ENCODE peak calls at places on chromosomes 5 and 9, in seven cellular contexts. O is left ventricle myocardium inferior, F is pancreas, J is sigmoid colon, I is coronary artery, A is mesendoderm, E is AG09309. X is an unnamed sample.
A peak's percentile ranks its signal among the peaks of the same experiment; 100 is the strongest.

GRCh38 chr5:36836831-36837230 is 39.7 kb upstream of the NIPBL start:
- DNase-seq in I (no peak), A (no peak), O (no peak), E (no peak), F (no peak), J (no peak), X (no peak)

GRCh38 chr9:98673681-98674080 is 35.1 kb downstream of the GABBR2 start:
- DNase-seq in F (no peak), A (no peak), O (no peak), I (no peak), E (no peak), J (no peak), X (no peak)

GRCh38 chr9:79264511-79265448 is 307.0 kb upstream of the TLE4 start:
- DNase-seq in J (no peak), F (no peak), E (peak; percentile 20), I (no peak), A (no peak), O (no peak), X (no peak)

GRCh38 chr9:98373622-98374021 is 118.2 kb upstream of the TBC1D2 start:
- DNase-seq in A (no peak), E (no peak), O (no peak), J (no peak), I (no peak), F (no peak), X (no peak)

GRCh38 chr5:39716532-39716971 is 291.8 kb upstream of the DAB2 start:
- DNase-seq in J (no peak), E (no peak), I (no peak), O (no peak), F (peak; percentile 68), A (peak; percentile 89), X (peak; percentile 76)

GRCh38 chr9:105073147-105073546 is 145.2 kb upstream of the ABCA1 start:
- DNase-seq in J (no peak), I (no peak), A (no peak), F (no peak), E (no peak), O (no peak), X (no peak)

GRCh38 chr5:82313016-82313415 is 34.9 kb upstream of the RPS23 start:
- DNase-seq in A (peak; percentile 83), J (no peak), E (no peak), O (no peak), I (no peak), F (no peak), X (peak; percentile 30)

GRCh38 chr5:98391921-98392625 is 381.4 kb upstream of the RGMB start:
- DNase-seq in J (no peak), E (no peak), A (no peak), O (no peak), I (no peak), F (no peak), X (no peak)

GRCh38 chr5:178371362-178372090 is 138.9 kb upstream of the PHYKPL start:
- DNase-seq in E (no peak), F (no peak), I (no peak), J (no peak), A (no peak), O (no peak), X (no peak)

GRCh38 chr9:27341545-27342294 is 44.8 kb upstream of the EQTN start:
- DNase-seq in F (no peak), J (no peak), O (no peak), I (no peak), E (no peak), A (no peak), X (no peak)

GRCh38 chr9:127132375-127132774 is 9.9 kb upstream of the ANGPTL2 start:
- DNase-seq in J (peak; percentile 63), O (no peak), E (no peak), A (no peak), I (peak; percentile 65), F (no peak), X (no peak)

GRCh38 chr5:175321927-175322532 is 122.0 kb downstream of the DRD1 start:
- DNase-seq in J (no peak), E (no peak), I (no peak), O (no peak), A (peak; percentile 84), F (peak; percentile 14), X (peak; percentile 92)

GRCh38 chr5:43017438-43017820 is 22.7 kb downstream of the ANXA2R start:
- DNase-seq in A (peak; percentile 67), J (no peak), I (no peak), F (no peak), O (no peak), E (no peak), X (peak; percentile 45)

GRCh38 chr5:77896338-77896737 is 120.2 kb upstream of the TBCA start:
- DNase-seq in A (no peak), E (no peak), F (no peak), O (no peak), I (no peak), J (no peak), X (no peak)

GRCh38 chr9:114588150-114588663 is 638 bp downstream of the ATP6V1G1 start:
- DNase-seq in A (no peak), F (no peak), O (no peak), J (no peak), E (no peak), I (no peak), X (peak; percentile 63)

GRCh38 chr9:112604790-112605189 is 113.1 kb downstream of the INIP start:
- DNase-seq in J (no peak), I (no peak), A (no peak), E (no peak), O (no peak), F (no peak), X (no peak)

GRCh38 chr9:90803860-90804593 is 2.4 kb downstream of the SYK start:
- DNase-seq in A (no peak), I (no peak), O (no peak), F (no peak), J (no peak), E (no peak), X (no peak)

GRCh38 chr9:90799271-90799860 is 2.3 kb upstream of the SYK start:
- DNase-seq in I (no peak), O (no peak), A (no peak), F (no peak), J (no peak), E (no peak), X (no peak)

GRCh38 chr9:90802534-90802933 is 915 bp downstream of the SYK start:
- DNase-seq in O (no peak), E (no peak), A (no peak), I (no peak), J (no peak), F (no peak), X (no peak)

GRCh38 chr9:90801175-90801506 is 478 bp upstream of the SYK start:
- DNase-seq in A (no peak), I (no peak), J (no peak), E (no peak), O (no peak), F (no peak), X (no peak)

DNA sequence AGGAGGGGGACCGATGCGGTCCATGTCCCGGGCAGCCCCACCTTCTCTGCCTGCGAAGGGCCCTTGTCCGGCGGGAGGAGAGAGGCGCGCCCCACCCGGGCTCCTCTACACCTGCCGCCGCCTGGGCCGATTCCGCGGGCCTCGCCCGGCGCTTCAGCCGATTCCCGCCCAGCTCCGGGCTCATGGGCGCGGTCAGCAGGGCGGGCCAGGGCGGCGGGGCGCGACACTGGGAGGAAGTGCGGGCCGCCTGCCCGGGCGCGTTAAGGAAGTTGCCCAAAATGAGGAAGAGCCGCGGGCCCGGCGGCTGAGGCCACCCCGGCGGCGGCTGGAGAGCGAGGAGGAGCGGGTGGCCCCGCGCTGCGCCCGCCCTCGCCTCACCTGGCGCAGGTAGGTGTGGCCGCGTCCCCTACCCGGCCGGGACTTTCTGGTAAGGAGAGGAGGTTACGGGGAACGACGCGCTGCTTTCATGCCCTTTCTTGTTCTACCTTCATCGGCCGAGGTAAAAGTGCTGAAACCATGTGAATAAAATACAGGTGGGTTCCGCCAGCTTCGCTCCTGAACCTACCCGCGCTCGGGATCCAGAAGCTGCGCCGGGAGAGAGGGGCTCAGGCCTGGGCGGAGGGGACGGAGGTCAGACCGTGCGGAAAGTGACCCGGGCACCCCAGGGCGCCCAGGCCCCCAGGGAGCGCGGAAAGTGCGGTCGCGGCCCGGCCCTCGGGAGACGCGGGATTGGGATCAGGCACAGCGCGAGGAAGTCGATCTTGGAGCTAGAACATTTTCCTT is at the start of gene SYK:
- DNase-seq in A (peak; percentile 47), E (no peak), J (peak; percentile 67), O (peak; percentile 60), I (no peak), F (peak; percentile 68), X (peak; percentile 34)
- H3K4me3 ChIP-seq in A (peak within 1 kb of the TSS; percentile 47), E (no peak within 1 kb of the TSS), J (peak within 1 kb of the TSS; percentile 20), O (peak within 1 kb of the TSS; percentile 59), I (peak within 1 kb of the TSS; percentile 69), F (peak within 1 kb of the TSS; percentile 77), X (peak within 1 kb of the TSS; percentile 31)

DNA sequence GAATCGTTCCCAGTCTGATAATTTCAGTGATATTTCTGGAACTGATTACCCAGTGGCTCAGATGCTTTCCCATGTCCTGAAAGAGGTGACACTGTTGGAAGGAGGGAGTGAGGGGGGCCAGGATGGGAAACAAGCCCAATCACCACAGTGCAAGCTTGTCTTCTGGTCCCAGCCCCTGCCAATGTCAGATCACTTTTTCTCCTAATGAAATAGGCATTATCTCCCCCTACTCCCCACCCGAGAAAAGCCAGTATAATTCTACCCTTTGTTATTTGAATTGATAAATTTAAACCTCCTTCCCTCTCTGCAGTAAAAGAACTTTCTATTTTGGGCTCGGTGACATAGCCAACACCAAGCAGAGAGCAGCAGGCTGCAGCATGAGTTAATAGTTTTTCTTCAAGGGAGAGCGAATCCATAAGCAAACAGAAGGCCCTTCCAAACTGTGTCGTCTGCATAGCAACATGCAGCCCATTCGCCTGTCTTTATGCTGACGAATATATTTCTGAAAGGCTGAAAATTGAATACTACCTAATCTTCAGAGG is 14.6 kb upstream of the PPP2CA start:
- DNase-seq in J (no peak), A (no peak), F (no peak), I (no peak), O (no peak), E (no peak), X (peak; percentile 68)
- H3K4me3 ChIP-seq in J (no peak overlapping the region), A (no peak overlapping the region), F (no peak overlapping the region), I (peak overlapping the region; percentile 42), O (peak overlapping the region; percentile 37), E (no peak overlapping the region), X (no peak overlapping the region)

GRCh38 chr5:115854139-115854538 is 12.4 kb downstream of the AP3S1 start:
- DNase-seq in J (no peak), E (no peak), A (no peak), I (no peak), F (no peak), O (no peak), X (no peak)

GRCh38 chr5:115847290-115847689 is 5.6 kb downstream of the AP3S1 start:
- DNase-seq in I (no peak), F (no peak), O (no peak), J (no peak), E (no peak), A (no peak), X (no peak)

GRCh38 chr5:115849258-115849798 is 7.6 kb downstream of the AP3S1 start:
- DNase-seq in O (no peak), A (no peak), J (no peak), F (no peak), I (no peak), E (no peak), X (no peak)

GRCh38 chr5:115855959-115856358 is 14.2 kb downstream of the AP3S1 start:
- DNase-seq in O (no peak), E (no peak), F (no peak), A (no peak), J (no peak), I (no peak), X (peak; percentile 55)

GRCh38 chr5:115850771-115851416 is 9.2 kb downstream of the AP3S1 start:
- DNase-seq in J (no peak), I (no peak), A (no peak), O (no peak), F (no peak), E (no peak), X (no peak)
- H3K4me3 ChIP-seq in J (no peak overlapping the region), I (peak overlapping the region; percentile 50), A (no peak overlapping the region), O (peak overlapping the region; percentile 8), F (no peak overlapping the region), E (no peak overlapping the region), X (no peak overlapping the region)

GRCh38 chr5:54876-55569 is 36.9 kb upstream of the PLEKHG4B start:
- DNase-seq in F (no peak), A (no peak), I (no peak), E (no peak), J (no peak), O (no peak), X (no peak)
- H3K4me3 ChIP-seq in F (no peak overlapping the region), A (no peak overlapping the region), I (no peak overlapping the region), E (no peak overlapping the region), J (no peak overlapping the region), O (no peak overlapping the region), X (no peak overlapping the region)

X was measured in cardiac muscle cell.